ENCODE peak calls at places on chromosomes 4 and X, in four cellular contexts. One of them, this sample, is unnamed. For H3K4me1, the result is how much of the 10 kb centered on the place peaks cover.

GRCh38 chr4:33453436-33453835 is 2733.3 kb downstream of the PCDH7 start:
- DNase-seq in mammary epithelial cell: no peak
- DNase-seq in fibroblast of lung: no peak
- DNase-seq in colonic mucosa: no peak
- DNase-seq in this sample: no peak

GRCh38 chrX:119391279-119391678 is 7.9 kb upstream of the SLC25A43 start:
- DNase-seq in colonic mucosa: peak
- DNase-seq in mammary epithelial cell: peak
- DNase-seq in fibroblast of lung: peak
- DNase-seq in this sample: peak

GRCh38 chr4:173919861-173920260 is 363.6 kb downstream of the FBXO8 start:
- DNase-seq in fibroblast of lung: no peak
- DNase-seq in colonic mucosa: no peak
- DNase-seq in mammary epithelial cell: no peak
- DNase-seq in this sample: no peak

GRCh38 chrX:144327515-144327914 is 443.6 kb downstream of the UBE2NL start:
- DNase-seq in fibroblast of lung: no peak
- DNase-seq in colonic mucosa: no peak
- DNase-seq in mammary epithelial cell: peak
- DNase-seq in this sample: no peak

GRCh38 chrX:107851215-107851614 is 25.5 kb downstream of the MID2 start:
- DNase-seq in mammary epithelial cell: peak
- DNase-seq in colonic mucosa: no peak
- DNase-seq in fibroblast of lung: no peak
- DNase-seq in this sample: no peak

GRCh38 chrX:17414839-17415238 is 39.8 kb downstream of the NHS start:
- DNase-seq in fibroblast of lung: no peak
- DNase-seq in mammary epithelial cell: no peak
- DNase-seq in colonic mucosa: peak
- DNase-seq in this sample: no peak

GRCh38 chrX:122579521-122579920 is 604.6 kb upstream of the GRIA3 start:
- DNase-seq in mammary epithelial cell: peak
- DNase-seq in colonic mucosa: no peak
- DNase-seq in fibroblast of lung: peak
- DNase-seq in this sample: no peak

GRCh38 chrX:79081895-79082512 is 62.5 kb upstream of the GPR174 start:
- DNase-seq in fibroblast of lung: peak
- DNase-seq in colonic mucosa: peak
- DNase-seq in mammary epithelial cell: peak
- DNase-seq in this sample: peak

GRCh38 chr4:98605216-98605615 is 53.2 kb downstream of the TSPAN5 start:
- DNase-seq in colonic mucosa: no peak
- DNase-seq in fibroblast of lung: no peak
- DNase-seq in mammary epithelial cell: no peak
- DNase-seq in this sample: no peak

GRCh38 chr4:183181081-183181480 is 82.0 kb downstream of the WWC2 start:
- DNase-seq in mammary epithelial cell: no peak
- DNase-seq in fibroblast of lung: no peak
- DNase-seq in colonic mucosa: no peak
- DNase-seq in this sample: no peak

GRCh38 chr4:142404191-142404611 is 441.9 kb downstream of the INPP4B start:
- DNase-seq in fibroblast of lung: peak
- DNase-seq in colonic mucosa: no peak
- DNase-seq in mammary epithelial cell: peak
- DNase-seq in this sample: peak
- H3K9ac ChIP-seq in fibroblast of lung: peak
- H3K9ac ChIP-seq in colonic mucosa: no peak
- H3K9ac ChIP-seq in mammary epithelial cell: peak
- H3K9ac ChIP-seq in this sample: peak

GRCh38 chrX:153929576-153929975 is 3.5 kb upstream of the ARHGAP4 start:
- DNase-seq in mammary epithelial cell: no peak
- DNase-seq in fibroblast of lung: no peak
- DNase-seq in colonic mucosa: no peak
- DNase-seq in this sample: no peak

GRCh38 chrX:153926863-153927685 is 1.0 kb upstream of the ARHGAP4 start:
- DNase-seq in fibroblast of lung: no peak
- DNase-seq in colonic mucosa: peak
- DNase-seq in mammary epithelial cell: peak
- DNase-seq in this sample: no peak

GRCh38 chrX:153928846-153929245 is 2.8 kb upstream of the ARHGAP4 start:
- DNase-seq in fibroblast of lung: no peak
- DNase-seq in mammary epithelial cell: no peak
- DNase-seq in colonic mucosa: no peak
- DNase-seq in this sample: no peak

GRCh38 chrX:153927686-153927935 is 1.5 kb upstream of the ARHGAP4 start:
- DNase-seq in colonic mucosa: no peak
- DNase-seq in mammary epithelial cell: no peak
- DNase-seq in fibroblast of lung: no peak
- DNase-seq in this sample: peak

GRCh38 chrX:153927936-153928760 is 2.1 kb upstream of the ARHGAP4 start:
- DNase-seq in mammary epithelial cell: peak
- DNase-seq in fibroblast of lung: peak
- DNase-seq in colonic mucosa: peak
- DNase-seq in this sample: peak
- H3K4me3 ChIP-seq in mammary epithelial cell: peak
- H3K4me3 ChIP-seq in fibroblast of lung: peak
- H3K4me3 ChIP-seq in colonic mucosa: peak
- H3K4me3 ChIP-seq in this sample: peak

DNA sequence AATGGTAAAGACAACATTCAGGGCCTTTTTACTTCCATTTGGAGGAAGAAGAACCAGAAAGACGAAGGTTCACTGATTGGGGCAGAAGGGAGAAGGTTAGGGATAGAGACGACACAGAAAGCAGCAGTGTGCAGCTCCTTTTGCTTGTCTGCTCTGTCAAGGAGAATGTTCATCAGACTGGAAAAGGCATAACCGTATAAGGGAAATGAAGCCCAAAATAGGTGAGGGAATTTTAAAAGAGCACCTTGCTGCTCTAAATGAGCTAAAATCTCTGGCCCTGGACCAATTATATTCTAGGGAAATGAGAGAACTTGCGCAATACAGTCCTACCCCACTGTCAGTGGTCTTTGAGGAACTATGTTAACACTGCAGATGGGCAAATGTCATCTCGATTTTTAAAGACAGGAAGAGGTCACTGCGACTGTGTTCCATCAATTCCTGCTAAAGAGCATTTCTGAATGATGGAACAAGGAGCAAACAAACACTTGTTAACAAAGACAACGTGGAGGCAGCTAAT is 909.8 kb upstream of the FTHL17 start:
- DNase-seq in mammary epithelial cell: no peak
- DNase-seq in colonic mucosa: no peak
- DNase-seq in fibroblast of lung: no peak
- DNase-seq in this sample: no peak
- H3K4me1 ChIP-seq in mammary epithelial cell: under half
- H3K4me1 ChIP-seq in colonic mucosa: under half
- H3K4me1 ChIP-seq in fibroblast of lung: under half
- H3K4me1 ChIP-seq in this sample: under half

GRCh38 chr4:186146443-186146842 is 41.9 kb downstream of the FAM149A start:
- DNase-seq in fibroblast of lung: no peak
- DNase-seq in mammary epithelial cell: no peak
- DNase-seq in colonic mucosa: no peak
- DNase-seq in this sample: no peak
- H3K9ac ChIP-seq in fibroblast of lung: no peak
- H3K9ac ChIP-seq in mammary epithelial cell: no peak
- H3K9ac ChIP-seq in colonic mucosa: no peak
- H3K9ac ChIP-seq in this sample: no peak

GRCh38 chr4:137180349-137180748 is 351.9 kb downstream of the PCDH18 start:
- DNase-seq in fibroblast of lung: no peak
- DNase-seq in colonic mucosa: no peak
- DNase-seq in mammary epithelial cell: no peak
- DNase-seq in this sample: no peak
- H3K4me3 ChIP-seq in fibroblast of lung: no peak
- H3K4me3 ChIP-seq in colonic mucosa: no peak
- H3K4me3 ChIP-seq in mammary epithelial cell: no peak
- H3K4me3 ChIP-seq in this sample: no peak

GRCh38 chr4:122836941-122837340 is 10.3 kb downstream of the FGF2 start:
- DNase-seq in fibroblast of lung: no peak
- DNase-seq in mammary epithelial cell: peak
- DNase-seq in colonic mucosa: no peak
- DNase-seq in this sample: no peak
- H3K4me1 ChIP-seq in fibroblast of lung: under half
- H3K4me1 ChIP-seq in mammary epithelial cell: under half
- H3K4me1 ChIP-seq in colonic mucosa: under half
- H3K4me1 ChIP-seq in this sample: under half

GRCh38 chrX:98523026-98523425 is 1639.3 kb downstream of the RPA4 start:
- DNase-seq in mammary epithelial cell: no peak
- DNase-seq in fibroblast of lung: no peak
- DNase-seq in colonic mucosa: no peak
- DNase-seq in this sample: no peak
- H3K9ac ChIP-seq in mammary epithelial cell: no peak
- H3K9ac ChIP-seq in fibroblast of lung: no peak
- H3K9ac ChIP-seq in colonic mucosa: no peak
- H3K9ac ChIP-seq in this sample: no peak

DNA sequence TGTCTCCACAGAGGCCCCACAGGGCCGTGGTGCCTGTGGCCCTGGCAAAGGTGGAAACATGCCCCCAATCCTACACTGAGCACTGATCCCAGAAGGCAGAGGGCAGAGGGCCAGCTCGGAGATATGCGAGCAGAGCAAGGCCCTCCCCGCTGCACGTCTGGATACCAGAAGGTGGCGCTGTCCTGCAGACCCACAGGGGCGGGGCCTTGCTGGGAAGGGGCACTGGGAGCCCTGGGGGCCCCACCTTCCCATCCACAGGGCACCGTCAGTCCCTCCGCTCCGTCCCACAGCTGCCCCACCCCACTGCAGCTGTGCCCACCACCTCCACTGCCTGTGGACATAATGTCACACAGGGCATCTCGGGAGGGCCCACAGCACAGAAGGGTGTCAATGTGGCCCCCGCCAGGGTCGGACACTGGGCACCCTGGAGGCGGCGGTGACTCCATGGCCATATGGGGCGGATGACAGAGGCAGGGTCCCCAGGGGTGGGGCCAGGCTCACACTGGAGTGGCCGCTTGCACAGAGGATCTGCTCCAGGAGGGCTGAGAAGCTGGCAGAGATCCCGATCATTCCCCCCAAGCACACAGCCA is 4.9 kb downstream of the SLC49A3 start:
- DNase-seq in mammary epithelial cell: no peak
- DNase-seq in fibroblast of lung: peak
- DNase-seq in colonic mucosa: peak
- DNase-seq in this sample: peak
- H3K4me3 ChIP-seq in mammary epithelial cell: no peak
- H3K4me3 ChIP-seq in fibroblast of lung: no peak
- H3K4me3 ChIP-seq in colonic mucosa: no peak
- H3K4me3 ChIP-seq in this sample: no peak

GRCh38 chrX:136608295-136608933 is 39.5 kb upstream of the CD40LG start:
- DNase-seq in mammary epithelial cell: peak
- DNase-seq in colonic mucosa: peak
- DNase-seq in fibroblast of lung: peak
- DNase-seq in this sample: peak

GRCh38 chrX:136607236-136607635 is 40.7 kb upstream of the CD40LG start:
- DNase-seq in fibroblast of lung: no peak
- DNase-seq in mammary epithelial cell: no peak
- DNase-seq in colonic mucosa: no peak
- DNase-seq in this sample: no peak
- H3K4me1 ChIP-seq in fibroblast of lung: under half
- H3K4me1 ChIP-seq in mammary epithelial cell: under half
- H3K4me1 ChIP-seq in colonic mucosa: under half
- H3K4me1 ChIP-seq in this sample: under half

DNA sequence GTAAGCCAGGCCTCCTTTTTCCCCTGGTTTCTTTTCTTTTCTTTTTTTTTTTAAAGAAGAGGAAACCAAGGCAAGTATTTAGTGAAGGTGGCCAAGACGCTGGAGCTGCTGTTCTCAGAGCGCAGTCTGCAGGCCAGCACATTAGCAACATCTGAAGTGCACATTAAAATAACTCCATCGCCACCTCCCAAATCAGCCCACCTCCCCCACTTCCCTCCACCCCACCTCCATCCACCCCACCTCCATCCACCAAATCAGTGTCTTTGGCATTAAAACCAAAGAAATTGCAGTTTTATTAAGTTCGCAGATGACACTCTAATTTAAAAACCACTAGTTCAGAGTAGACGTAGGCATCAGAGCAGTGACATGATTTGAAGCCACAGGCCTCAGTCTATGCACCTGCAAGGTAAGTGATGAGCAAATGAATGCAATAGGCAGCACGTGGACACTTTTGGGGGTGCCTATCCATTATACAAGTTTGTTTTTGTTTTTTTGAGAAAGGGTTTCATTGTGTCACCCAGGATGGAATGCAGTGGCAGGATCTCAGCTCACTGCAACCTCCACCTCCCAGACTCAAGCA is 88.1 kb upstream of the TRIM2 start:
- DNase-seq in colonic mucosa: no peak
- DNase-seq in fibroblast of lung: no peak
- DNase-seq in mammary epithelial cell: no peak
- DNase-seq in this sample: no peak
- H3K9ac ChIP-seq in colonic mucosa: no peak
- H3K9ac ChIP-seq in fibroblast of lung: no peak
- H3K9ac ChIP-seq in mammary epithelial cell: peak
- H3K9ac ChIP-seq in this sample: peak